ENCODE peak calls at places on chromosome 20, in eight cellular contexts. G is psoas muscle, P is cardiac muscle cell, U is upper lobe of left lung, J is stomach, Z is A549, D is HFF-Myc, K is fibroblast of pulmonary artery. T is an unnamed sample.

GRCh38 chr20:49541733-49542513 is 26.0 kb downstream of the PTGIS start:
- DNase-seq in D (peak), G (peak), J (peak), U (no peak), Z (peak), P (peak), K (peak), T (peak)

GRCh38 chr20:63974402-63975200 is 4.8 kb downstream of the SAMD10 start:
- DNase-seq in K (no peak), Z (no peak), J (peak), P (no peak), U (no peak), D (no peak), G (no peak), T (peak)

GRCh38 chr20:6824401-6824800 is 56.9 kb downstream of the BMP2 start:
- DNase-seq in U (no peak), K (no peak), J (no peak), D (no peak), G (no peak), P (no peak), Z (no peak), T (no peak)

GRCh38 chr20:14664101-14664500 is 326.7 kb upstream of the FLRT3 start:
- DNase-seq in K (no peak), J (no peak), P (no peak), D (no peak), Z (no peak), G (no peak), U (no peak), T (no peak)

GRCh38 chr20:3744037-3744436 is 11.6 kb downstream of the HSPA12B start:
- DNase-seq in D (no peak), J (no peak), Z (no peak), U (no peak), K (no peak), P (no peak), G (no peak), T (no peak)

GRCh38 chr20:3276400-3277015 is 37.5 kb upstream of the SLC4A11 start:
- DNase-seq in J (no peak), U (no peak), P (peak), Z (peak), G (no peak), D (peak), K (peak), T (no peak)

GRCh38 chr20:59845472-59845871 is 88.0 kb downstream of the SYCP2 start:
- DNase-seq in Z (no peak), P (no peak), G (no peak), J (no peak), K (no peak), D (no peak), U (no peak), T (peak)

GRCh38 chr20:51280047-51280446 is 257.1 kb upstream of the KCNG1 start:
- DNase-seq in Z (no peak), G (no peak), J (no peak), U (no peak), P (no peak), D (no peak), K (no peak), T (no peak)

GRCh38 chr20:34111057-34111711 is 859 bp downstream of the EIF2S2 start:
- DNase-seq in P (peak), D (no peak), J (no peak), Z (no peak), G (no peak), K (peak), U (no peak), T (peak)

GRCh38 chr20:16580127-16580526 is 6.9 kb upstream of the KIF16B start:
- DNase-seq in K (peak), D (no peak), U (no peak), G (peak), P (no peak), Z (no peak), J (no peak), T (peak)

GRCh38 chr20:38033330-38034107 is at the start of the genes RPRD1B and TTI1:
- DNase-seq in D (peak), G (peak), K (peak), Z (peak), P (peak), J (peak), U (peak), T (peak)

GRCh38 chr20:41428285-41428684 is 61.7 kb upstream of the EMILIN3 start:
- DNase-seq in D (peak), U (no peak), J (no peak), P (no peak), K (peak), Z (peak), G (no peak), T (no peak)

GRCh38 chr20:17651761-17652388 is 30.2 kb downstream of the RRBP1 start:
- DNase-seq in J (peak), D (no peak), U (no peak), G (peak), K (no peak), P (no peak), Z (no peak), T (peak)

GRCh38 chr20:46084805-46085792 is 4.7 kb downstream of the NCOA5 start:
- DNase-seq in K (peak), U (no peak), P (no peak), J (peak), G (no peak), Z (peak), D (no peak), T (peak)
- H3K4me3 ChIP-seq in K (no peak), U (no peak), P (no peak), J (peak), G (no peak), Z (no peak), D (no peak), T (no peak)

DNA sequence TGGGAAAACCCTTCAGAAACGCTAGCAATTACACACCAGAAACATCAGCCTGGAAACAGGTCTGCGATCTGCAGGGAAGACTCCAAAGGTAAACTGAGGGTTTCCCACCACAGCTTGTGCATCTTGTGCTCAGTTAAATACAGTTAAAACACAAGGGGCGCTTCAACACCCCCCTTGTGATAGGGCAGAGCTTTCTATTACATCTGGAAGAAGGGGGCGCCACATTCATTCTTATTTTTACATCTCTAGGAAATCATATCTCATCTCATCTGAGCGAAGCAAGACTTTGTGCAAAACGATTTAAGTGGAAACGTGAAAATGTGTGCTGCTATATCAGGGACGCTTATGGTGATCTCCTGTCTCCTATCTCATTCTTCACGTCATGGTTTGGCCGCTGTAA is 58.5 kb downstream of the PRND start:
- DNase-seq in D (no peak), G (no peak), J (no peak), Z (no peak), K (no peak), P (no peak), U (no peak), T (no peak)
- TF ChIP-seq CTCF in D (no peak), G (no peak), J (no peak), Z (no peak), K (no peak), P (no peak), U (no peak), T (no peak)

GRCh38 chr20:53918010-53918311 is 152.4 kb downstream of the BCAS1 start:
- DNase-seq in Z (no peak), G (no peak), K (no peak), P (no peak), U (no peak), J (no peak), D (no peak), T (no peak)
- H3K4me3 ChIP-seq in Z (no peak), G (no peak), K (no peak), P (no peak), U (no peak), J (no peak), D (no peak), T (no peak)

GRCh38 chr20:32451682-32452461 is 93.7 kb downstream of the ASXL1 start:
- DNase-seq in U (no peak), J (no peak), Z (no peak), K (no peak), D (no peak), G (peak), P (no peak), T (no peak)
- TF ChIP-seq CTCF in U (no peak), J (no peak), Z (no peak), K (no peak), D (no peak), G (no peak), P (no peak), T (peak)

GRCh38 chr20:31515775-31516107 is 1.5 kb downstream of the HM13 start:
- DNase-seq in D (no peak), Z (no peak), P (no peak), K (no peak), J (no peak), U (no peak), G (no peak), T (no peak)
- H3K4me3 ChIP-seq in D (peak), Z (peak), P (peak), K (peak), J (peak), U (no peak), G (peak), T (peak)

GRCh38 chr20:53660947-53661381 is 67.3 kb upstream of the ZNF217 start:
- DNase-seq in U (no peak), D (no peak), K (no peak), J (no peak), G (no peak), P (no peak), Z (no peak), T (no peak)
- TF ChIP-seq CTCF in U (no peak), D (no peak), K (no peak), J (no peak), G (no peak), P (no peak), Z (no peak), T (no peak)

GRCh38 chr20:1227121-1227582 is 1.3 kb downstream of the RAD21L1 start:
- DNase-seq in U (no peak), G (no peak), D (no peak), K (no peak), Z (no peak), P (no peak), J (no peak), T (no peak)
- H3K4me3 ChIP-seq in U (no peak), G (peak), D (no peak), K (no peak), Z (peak), P (no peak), J (peak), T (no peak)

GRCh38 chr20:58714340-58714922 is 21.8 kb downstream of the NPEPL1 start:
- DNase-seq in D (no peak), Z (no peak), J (no peak), U (no peak), K (no peak), G (no peak), P (no peak), T (no peak)
- TF ChIP-seq CTCF in D (no peak), Z (no peak), J (no peak), U (no peak), K (no peak), G (no peak), P (no peak), T (no peak)